ENCODE peak calls at places on chromosomes 6 and 20, in eight cellular contexts. J, C, T, G, N, M, P and L are unnamed samples.

GRCh38 chr6:169292340-169293124 is 38.9 kb upstream of the THBS2 start:
- DNase-seq in J (no peak), C (no peak), T (no peak), G (peak), N (no peak), M (no peak), P (no peak), L (no peak)

GRCh38 chr6:158231551-158232444 is 63.6 kb downstream of the GTF2H5 start:
- DNase-seq in J (peak), C (peak), T (peak), G (no peak), N (peak), M (peak), P (peak), L (peak)

GRCh38 chr6:1611572-1612385 is 2.1 kb downstream of the FOXC1 start:
- DNase-seq in J (no peak), C (no peak), T (no peak), G (no peak), N (no peak), M (peak), P (no peak), L (no peak)

GRCh38 chr6:155248021-155249001 is 15.5 kb upstream of the CLDN20 start:
- DNase-seq in J (peak), C (peak), T (peak), G (no peak), N (peak), M (peak), P (no peak), L (peak)

GRCh38 chr6:139625998-139626975 is 251.8 kb upstream of the CITED2 start:
- DNase-seq in J (no peak), C (no peak), T (no peak), G (no peak), N (no peak), M (no peak), P (no peak), L (no peak)

GRCh38 chr6:110528930-110529325 is 52.5 kb upstream of the SLC22A16 start:
- DNase-seq in J (no peak), C (no peak), T (no peak), G (no peak), N (no peak), M (no peak), P (no peak), L (no peak)

GRCh38 chr6:154302111-154302752 is 54.4 kb downstream of the IPCEF1 start:
- DNase-seq in J (peak), C (no peak), T (no peak), G (no peak), N (no peak), M (peak), P (peak), L (no peak)

GRCh38 chr6:132007474-132008190 is 56.5 kb upstream of the CCN2 start:
- DNase-seq in J (no peak), C (no peak), T (no peak), G (peak), N (no peak), M (no peak), P (no peak), L (no peak)

GRCh38 chr6:33213166-33213988 is 5.1 kb downstream of the RING1 start:
- DNase-seq in J (no peak), C (peak), T (peak), G (no peak), N (peak), M (no peak), P (peak), L (no peak)

GRCh38 chr6:21046276-21046675 is 512.0 kb downstream of the CDKAL1 start:
- DNase-seq in J (no peak), C (no peak), T (no peak), G (no peak), N (no peak), M (no peak), P (no peak), L (no peak)

GRCh38 chr6:12748815-12749521 is 32.4 kb downstream of the PHACTR1 start:
- DNase-seq in J (no peak), C (no peak), T (no peak), G (no peak), N (peak), M (no peak), P (no peak), L (no peak)

GRCh38 chr6:134138226-134138975 is 86.0 kb upstream of the SLC2A12 start:
- DNase-seq in J (no peak), C (no peak), T (no peak), G (no peak), N (no peak), M (no peak), P (no peak), L (no peak)

GRCh38 chr20:62276448-62276847 is 26.3 kb upstream of the ADRM1 start:
- DNase-seq in J (no peak), C (no peak), T (peak), G (no peak), N (no peak), M (no peak), P (no peak), L (no peak)

GRCh38 chr6:7052441-7052936 is 55.3 kb upstream of the RREB1 start:
- DNase-seq in J (no peak), C (peak), T (peak), G (no peak), N (peak), M (no peak), P (no peak), L (peak)

GRCh38 chr6:133756046-133756445 is 132.9 kb upstream of the TCF21 start:
- DNase-seq in J (no peak), C (no peak), T (no peak), G (no peak), N (no peak), M (no peak), P (no peak), L (no peak)

GRCh38 chr20:24850206-24850605 is 98.9 kb upstream of the CST7 start:
- DNase-seq in J (no peak), C (no peak), T (no peak), G (no peak), N (no peak), M (no peak), P (no peak), L (no peak)

GRCh38 chr6:67131827-67132226 is 1424.8 kb upstream of the EYS start:
- DNase-seq in J (no peak), C (no peak), T (peak), G (no peak), N (no peak), M (no peak), P (no peak), L (peak)

GRCh38 chr6:12909828-12910227 is 193.3 kb downstream of the PHACTR1 start:
- DNase-seq in J (no peak), C (no peak), T (peak), G (no peak), N (no peak), M (no peak), P (no peak), L (no peak)

GRCh38 chr6:141443668-141444067 is 689.1 kb upstream of the GJE1 start:
- DNase-seq in J (no peak), C (no peak), T (no peak), G (no peak), N (no peak), M (no peak), P (no peak), L (no peak)

GRCh38 chr20:41183831-41184230 is 46.5 kb downstream of the PLCG1 start:
- DNase-seq in J (no peak), C (no peak), T (no peak), G (no peak), N (no peak), M (peak), P (no peak), L (no peak)

GRCh38 chr6:83265384-83265783 is 72.2 kb downstream of the RWDD2A start:
- DNase-seq in J (no peak), C (no peak), T (no peak), G (no peak), N (no peak), M (no peak), P (no peak), L (no peak)

GRCh38 chr20:6632187-6632586 is 135.3 kb upstream of the BMP2 start:
- DNase-seq in J (no peak), C (no peak), T (peak), G (peak), N (no peak), M (no peak), P (no peak), L (no peak)

GRCh38 chr20:36202891-36203338 is 33.4 kb upstream of the AAR2 start:
- DNase-seq in J (peak), C (peak), T (peak), G (no peak), N (peak), M (peak), P (peak), L (peak)

GRCh38 chr20:61355096-61355495 is 103.0 kb downstream of the CDH4 start:
- DNase-seq in J (no peak), C (no peak), T (no peak), G (no peak), N (no peak), M (no peak), P (no peak), L (no peak)

GRCh38 chr20:5689451-5689850 is 60.8 kb upstream of the SHLD1 start:
- DNase-seq in J (no peak), C (no peak), T (no peak), G (no peak), N (no peak), M (no peak), P (no peak), L (no peak)

GRCh38 chr6:64998173-64998572 is 708.9 kb downstream of the EYS start:
- DNase-seq in J (no peak), C (no peak), T (no peak), G (no peak), N (no peak), M (no peak), P (no peak), L (no peak)

GRCh38 chr20:57893364-57894001 is 183.7 kb upstream of the PMEPA1 start:
- DNase-seq in J (no peak), C (no peak), T (peak), G (no peak), N (no peak), M (no peak), P (no peak), L (no peak)

GRCh38 chr20:58523916-58524315 is 8.7 kb upstream of the APCDD1L start:
- DNase-seq in J (no peak), C (no peak), T (no peak), G (no peak), N (no peak), M (no peak), P (no peak), L (no peak)

GRCh38 chr20:46458891-46459750 is 52.7 kb upstream of the ELMO2 start:
- DNase-seq in J (no peak), C (no peak), T (peak), G (no peak), N (peak), M (no peak), P (peak), L (peak)

GRCh38 chr6:16239798-16240123 is 1.4 kb downstream of the GMPR start:
- DNase-seq in J (no peak), C (no peak), T (no peak), G (no peak), N (no peak), M (no peak), P (no peak), L (no peak)

GRCh38 chr6:38141045-38141444 is 321.5 kb downstream of the ZFAND3 start:
- DNase-seq in J (no peak), C (no peak), T (no peak), G (no peak), N (no peak), M (no peak), P (no peak), L (no peak)

GRCh38 chr6:127999032-127999431 is 98.2 kb upstream of the THEMIS start:
- DNase-seq in J (no peak), C (no peak), T (no peak), G (no peak), N (no peak), M (no peak), P (no peak), L (no peak)

GRCh38 chr6:164838068-164838615 is 471.3 kb downstream of the C6orf118 start:
- DNase-seq in J (no peak), C (no peak), T (no peak), G (no peak), N (no peak), M (no peak), P (no peak), L (no peak)